ENCODE peak calls at places on chromosomes 16 and 17, in nine cellular contexts. One of them, this sample, is unnamed.

GRCh38 chr17:72119963-72120877 is 600 bp upstream of the SOX9 start:
- DNase-seq in PC-9: peak
- DNase-seq in pancreas: peak
- DNase-seq in GM12864: no peak
- DNase-seq in Caco-2: peak
- DNase-seq in right atrium auricular region: peak
- DNase-seq in heart right ventricle: peak
- DNase-seq in thyroid gland: peak
- DNase-seq in body of pancreas: peak
- DNase-seq in this sample: no peak

GRCh38 chr16:70770968-70771552 is 29.9 kb downstream of the VAC14 start:
- DNase-seq in thyroid gland: peak
- DNase-seq in heart right ventricle: peak
- DNase-seq in body of pancreas: peak
- DNase-seq in GM12864: no peak
- DNase-seq in Caco-2: peak
- DNase-seq in PC-9: peak
- DNase-seq in pancreas: peak
- DNase-seq in right atrium auricular region: peak
- DNase-seq in this sample: no peak

GRCh38 chr16:77834600-77834963 is 46.2 kb downstream of the VAT1L start:
- DNase-seq in GM12864: no peak
- DNase-seq in Caco-2: no peak
- DNase-seq in body of pancreas: no peak
- DNase-seq in pancreas: no peak
- DNase-seq in heart right ventricle: no peak
- DNase-seq in PC-9: no peak
- DNase-seq in right atrium auricular region: no peak
- DNase-seq in thyroid gland: no peak
- DNase-seq in this sample: no peak

GRCh38 chr16:58000706-58001676 is at the start of gene USB1:
- DNase-seq in Caco-2: peak
- DNase-seq in body of pancreas: peak
- DNase-seq in thyroid gland: peak
- DNase-seq in pancreas: peak
- DNase-seq in heart right ventricle: peak
- DNase-seq in PC-9: peak
- DNase-seq in GM12864: peak
- DNase-seq in right atrium auricular region: peak
- DNase-seq in this sample: peak

GRCh38 chr16:29714972-29715371 is 30.8 kb downstream of the C16orf54 start:
- DNase-seq in thyroid gland: no peak
- DNase-seq in GM12864: no peak
- DNase-seq in pancreas: no peak
- DNase-seq in heart right ventricle: no peak
- DNase-seq in right atrium auricular region: no peak
- DNase-seq in Caco-2: no peak
- DNase-seq in body of pancreas: no peak
- DNase-seq in PC-9: no peak
- DNase-seq in this sample: no peak

GRCh38 chr16:3938843-3939624 is 58.5 kb upstream of the CREBBP start:
- DNase-seq in body of pancreas: peak
- DNase-seq in heart right ventricle: peak
- DNase-seq in pancreas: no peak
- DNase-seq in right atrium auricular region: no peak
- DNase-seq in Caco-2: peak
- DNase-seq in thyroid gland: no peak
- DNase-seq in PC-9: peak
- DNase-seq in GM12864: no peak
- DNase-seq in this sample: peak

GRCh38 chr17:42131971-42132370 is 9.4 kb downstream of the HSPB9 start:
- DNase-seq in Caco-2: no peak
- DNase-seq in thyroid gland: no peak
- DNase-seq in body of pancreas: no peak
- DNase-seq in heart right ventricle: no peak
- DNase-seq in GM12864: no peak
- DNase-seq in pancreas: no peak
- DNase-seq in PC-9: no peak
- DNase-seq in right atrium auricular region: no peak
- DNase-seq in this sample: no peak

GRCh38 chr17:79325707-79326106 is 251.1 kb downstream of the ENGASE start:
- DNase-seq in heart right ventricle: no peak
- DNase-seq in thyroid gland: peak
- DNase-seq in body of pancreas: no peak
- DNase-seq in pancreas: no peak
- DNase-seq in right atrium auricular region: no peak
- DNase-seq in GM12864: no peak
- DNase-seq in PC-9: no peak
- DNase-seq in Caco-2: no peak
- DNase-seq in this sample: no peak

GRCh38 chr16:49924078-49924477 is 68.2 kb upstream of the ZNF423 start:
- DNase-seq in thyroid gland: no peak
- DNase-seq in PC-9: no peak
- DNase-seq in right atrium auricular region: no peak
- DNase-seq in heart right ventricle: no peak
- DNase-seq in pancreas: no peak
- DNase-seq in GM12864: no peak
- DNase-seq in body of pancreas: no peak
- DNase-seq in Caco-2: peak
- DNase-seq in this sample: no peak

GRCh38 chr16:69311533-69312388 is 611 bp downstream of the VPS4A start:
- DNase-seq in Caco-2: peak
- DNase-seq in PC-9: peak
- DNase-seq in right atrium auricular region: no peak
- DNase-seq in heart right ventricle: no peak
- DNase-seq in GM12864: no peak
- DNase-seq in thyroid gland: peak
- DNase-seq in pancreas: no peak
- DNase-seq in body of pancreas: peak
- DNase-seq in this sample: no peak
- TF ChIP-seq CTCF in Caco-2: peak
- TF ChIP-seq CTCF in PC-9: no peak
- TF ChIP-seq CTCF in right atrium auricular region: no peak
- TF ChIP-seq CTCF in heart right ventricle: no peak
- TF ChIP-seq CTCF in GM12864: peak
- TF ChIP-seq CTCF in thyroid gland: no peak
- TF ChIP-seq CTCF in pancreas: no peak
- TF ChIP-seq CTCF in body of pancreas: no peak
- TF ChIP-seq CTCF in this sample: no peak

DNA sequence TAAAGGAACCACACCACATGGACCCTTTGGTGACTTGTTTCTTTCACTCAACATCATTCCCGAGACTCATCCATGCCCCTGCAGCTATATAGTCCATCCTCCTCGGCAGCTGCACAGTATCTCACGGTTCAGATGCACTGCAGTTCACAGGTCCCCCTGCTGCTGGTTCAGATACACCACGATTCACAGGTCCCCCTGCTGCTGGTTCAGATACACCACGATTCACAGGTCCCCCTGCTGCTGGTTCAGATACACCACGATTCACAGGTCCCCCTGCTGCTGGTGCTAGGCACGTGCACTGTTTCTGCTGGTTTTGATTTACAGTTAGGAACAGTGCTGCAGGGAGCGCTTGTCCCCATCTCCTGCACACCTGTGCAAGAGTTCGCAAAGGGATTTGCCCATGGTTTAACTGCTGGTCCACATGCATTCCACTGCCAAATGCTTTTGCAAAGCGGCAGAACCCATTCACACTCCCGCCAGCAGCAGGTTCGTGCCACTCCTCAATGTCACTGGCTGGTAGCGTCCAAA is 3.8 kb downstream of the HSDL1 start:
- DNase-seq in thyroid gland: no peak
- DNase-seq in PC-9: no peak
- DNase-seq in GM12864: no peak
- DNase-seq in body of pancreas: no peak
- DNase-seq in right atrium auricular region: no peak
- DNase-seq in heart right ventricle: no peak
- DNase-seq in pancreas: no peak
- DNase-seq in Caco-2: peak
- DNase-seq in this sample: no peak
- TF ChIP-seq CTCF in thyroid gland: no peak
- TF ChIP-seq CTCF in PC-9: peak
- TF ChIP-seq CTCF in GM12864: peak
- TF ChIP-seq CTCF in body of pancreas: no peak
- TF ChIP-seq CTCF in right atrium auricular region: no peak
- TF ChIP-seq CTCF in heart right ventricle: no peak
- TF ChIP-seq CTCF in pancreas: no peak
- TF ChIP-seq CTCF in Caco-2: peak
- TF ChIP-seq CTCF in this sample: no peak

DNA sequence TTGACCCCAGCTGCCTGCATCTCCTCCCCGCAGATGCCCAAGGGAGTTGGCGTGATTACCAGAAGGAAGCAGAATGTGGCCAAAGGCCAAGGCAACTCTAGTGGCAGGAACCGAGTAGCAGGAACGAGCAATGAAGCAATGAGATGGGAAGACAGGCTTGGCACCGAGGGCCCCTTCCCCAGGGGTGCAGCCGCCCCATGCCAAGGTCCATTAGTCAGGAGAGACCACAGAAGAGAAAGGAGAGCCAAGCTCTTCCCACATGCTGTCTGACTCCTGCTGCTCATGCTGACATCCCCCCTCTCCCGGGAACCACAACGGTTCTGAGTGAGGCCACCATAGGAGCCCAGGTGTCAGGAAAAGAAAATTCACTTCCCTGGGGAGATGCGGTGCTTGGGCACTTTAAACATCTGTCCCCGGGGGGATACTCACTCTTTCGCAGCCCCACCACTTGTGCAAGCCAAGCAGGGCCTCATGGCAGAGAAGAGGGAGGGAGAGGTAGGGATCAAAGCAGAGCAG is 67.4 kb downstream of the MYO18A start:
- DNase-seq in PC-9: no peak
- DNase-seq in thyroid gland: peak
- DNase-seq in body of pancreas: peak
- DNase-seq in heart right ventricle: peak
- DNase-seq in GM12864: no peak
- DNase-seq in Caco-2: no peak
- DNase-seq in pancreas: no peak
- DNase-seq in right atrium auricular region: peak
- DNase-seq in this sample: no peak
- TF ChIP-seq CTCF in PC-9: no peak
- TF ChIP-seq CTCF in thyroid gland: no peak
- TF ChIP-seq CTCF in body of pancreas: no peak
- TF ChIP-seq CTCF in heart right ventricle: no peak
- TF ChIP-seq CTCF in GM12864: no peak
- TF ChIP-seq CTCF in Caco-2: no peak
- TF ChIP-seq CTCF in pancreas: no peak
- TF ChIP-seq CTCF in right atrium auricular region: no peak
- TF ChIP-seq CTCF in this sample: no peak

GRCh38 chr16:55543470-55543869 is 23.0 kb upstream of the CAPNS2 start:
- DNase-seq in thyroid gland: no peak
- DNase-seq in body of pancreas: no peak
- DNase-seq in pancreas: no peak
- DNase-seq in Caco-2: no peak
- DNase-seq in PC-9: peak
- DNase-seq in GM12864: no peak
- DNase-seq in heart right ventricle: no peak
- DNase-seq in right atrium auricular region: no peak
- DNase-seq in this sample: no peak
- TF ChIP-seq CTCF in thyroid gland: peak
- TF ChIP-seq CTCF in body of pancreas: peak
- TF ChIP-seq CTCF in pancreas: no peak
- TF ChIP-seq CTCF in Caco-2: no peak
- TF ChIP-seq CTCF in PC-9: peak
- TF ChIP-seq CTCF in GM12864: no peak
- TF ChIP-seq CTCF in heart right ventricle: peak
- TF ChIP-seq CTCF in right atrium auricular region: peak
- TF ChIP-seq CTCF in this sample: peak

GRCh38 chr17:29090746-29091395 is 47.9 kb downstream of the PIPOX start:
- DNase-seq in heart right ventricle: no peak
- DNase-seq in pancreas: no peak
- DNase-seq in Caco-2: no peak
- DNase-seq in GM12864: no peak
- DNase-seq in right atrium auricular region: no peak
- DNase-seq in body of pancreas: no peak
- DNase-seq in thyroid gland: no peak
- DNase-seq in PC-9: no peak
- DNase-seq in this sample: no peak
- TF ChIP-seq CTCF in heart right ventricle: no peak
- TF ChIP-seq CTCF in pancreas: no peak
- TF ChIP-seq CTCF in Caco-2: no peak
- TF ChIP-seq CTCF in GM12864: no peak
- TF ChIP-seq CTCF in right atrium auricular region: no peak
- TF ChIP-seq CTCF in body of pancreas: no peak
- TF ChIP-seq CTCF in thyroid gland: no peak
- TF ChIP-seq CTCF in PC-9: no peak
- TF ChIP-seq CTCF in this sample: no peak